ENCODE peak calls at places on chromosomes 13 and 19, in five cellular contexts. U is nephron progenitor cell; O is activated CD4-positive, alpha-beta T cell treated with anti-CD3 and anti-CD28 coated beads, Interleukin-2, amount 50 U/mL, for 1 hour; A is activated CD4-positive, alpha-beta memory T cell treated with anti-CD3 and anti-CD28 coated beads for 36 hours; R is neural progenitor cell. C is an unnamed sample.

GRCh38 chr19:38693380-38694223 is 46.2 kb downstream of the ACTN4 start:
- DNase-seq in R (peak; percentile 87), A (peak; percentile 51), U (peak; percentile 55), O (peak; percentile 33), C (peak; percentile 83)

GRCh38 chr13:111513766-111514611 is 193.5 kb downstream of the TEX29 start:
- DNase-seq in R (no peak), U (no peak), A (no peak), O (no peak), C (peak; percentile 43)

GRCh38 chr19:1790054-1790762 is 21.9 kb downstream of the ATP8B3 start:
- DNase-seq in U (no peak), O (no peak), R (no peak), A (no peak), C (peak; percentile 83)

GRCh38 chr19:17739121-17739875 is 12.0 kb upstream of the FCHO1 start:
- DNase-seq in A (no peak), R (no peak), U (peak; percentile 37), O (no peak), C (peak; percentile 77)

GRCh38 chr19:49875801-49876421 is 1.2 kb downstream of the AKT1S1 start:
- DNase-seq in O (peak; percentile 44), R (peak; percentile 83), A (peak; percentile 65), U (peak; percentile 75), C (peak; percentile 90)

GRCh38 chr19:29121684-29122083 is 91.3 kb downstream of the UQCRFS1 start:
- DNase-seq in R (peak; percentile 39), U (peak; percentile 50), A (no peak), O (no peak), C (peak; percentile 71)

GRCh38 chr19:51448011-51448744 is 10.1 kb downstream of the SIGLEC8 start:
- DNase-seq in O (no peak), A (peak; percentile 80), U (no peak), R (no peak), C (no peak)

GRCh38 chr13:113378825-113379224 is 14.9 kb upstream of the GRTP1 start:
- DNase-seq in U (no peak), O (no peak), R (no peak), A (no peak), C (no peak)

GRCh38 chr19:1064661-1065605 is 2.0 kb upstream of the ARHGAP45 start:
- DNase-seq in R (peak; percentile 87), U (peak; percentile 86), A (peak; percentile 80), O (peak; percentile 74), C (peak; percentile 93)

GRCh38 chr19:16581145-16581970 is 9.1 kb upstream of the SLC35E1 start:
- DNase-seq in O (no peak), R (no peak), A (no peak), U (no peak), C (no peak)

GRCh38 chr19:48627211-48627864 is 8.0 kb downstream of the SPHK2 start:
- DNase-seq in A (peak; percentile 54), U (no peak), R (no peak), O (no peak), C (peak; percentile 41)

GRCh38 chr19:1513492-1514294 is 874 bp upstream of the ADAMTSL5 start:
- DNase-seq in U (peak; percentile 35), O (peak; percentile 68), A (peak; percentile 81), R (peak; percentile 57), C (peak; percentile 93)

GRCh38 chr13:36764957-36765356 is 54.1 kb upstream of the RFXAP start:
- DNase-seq in O (no peak), A (no peak), R (no peak), U (no peak), C (no peak)

GRCh38 chr13:38824342-38824741 is 137.5 kb downstream of the FREM2 start:
- DNase-seq in A (peak; percentile 15), R (no peak), O (no peak), U (no peak), C (peak; percentile 16)

GRCh38 chr19:19026299-19026971 is 6.9 kb downstream of the SUGP2 start:
- DNase-seq in O (no peak), A (no peak), R (peak; percentile 7), U (no peak), C (peak; percentile 3)

GRCh38 chr19:28846094-28846812 is 366.7 kb downstream of the UQCRFS1 start:
- DNase-seq in U (no peak), A (no peak), R (no peak), O (no peak), C (no peak)

GRCh38 chr13:60019119-60019993 is 144.4 kb downstream of the DIAPH3 start:
- DNase-seq in R (no peak), O (no peak), A (no peak), U (no peak), C (no peak)

GRCh38 chr13:109654341-109655205 is 131.8 kb downstream of the IRS2 start:
- DNase-seq in R (no peak), O (no peak), A (no peak), U (no peak), C (no peak)

GRCh38 chr13:23898101-23898500 is 799 bp upstream of the C1QTNF9B start:
- DNase-seq in U (no peak), O (no peak), A (no peak), R (no peak), C (no peak)

GRCh38 chr19:19064811-19065745 is 1.3 kb downstream of the SLC25A42 start:
- DNase-seq in A (peak; percentile 59), U (peak; percentile 30), R (no peak), O (peak; percentile 5), C (peak; percentile 74)

GRCh38 chr13:64369121-64369520 is 2861.0 kb downstream of the PCDH9 start:
- DNase-seq in O (no peak), U (no peak), R (no peak), A (no peak), C (no peak)

GRCh38 chr19:9936151-9937000 is at the start of gene OLFM2:
- DNase-seq in R (peak; percentile 90), U (peak; percentile 86), O (no peak), A (no peak), C (peak; percentile 98)

GRCh38 chr13:52406629-52407028 is 657 bp upstream of the THSD1 start:
- DNase-seq in U (no peak), R (no peak), A (no peak), O (no peak), C (no peak)

GRCh38 chr13:29676941-29677452 is 81.5 kb upstream of the SLC7A1 start:
- DNase-seq in A (no peak), U (no peak), R (peak; percentile 7), O (no peak), C (no peak)

GRCh38 chr13:31431722-31432137 is 232.0 kb downstream of the B3GLCT start:
- DNase-seq in R (peak; percentile 67), U (peak; percentile 69), O (peak; percentile 42), A (peak; percentile 64), C (peak; percentile 35)

GRCh38 chr13:94433055-94433947 is 46.2 kb downstream of the DCT start:
- DNase-seq in A (peak; percentile 48), R (peak; percentile 31), O (no peak), U (no peak), C (peak; percentile 25)

GRCh38 chr19:18417250-18418033 is 1.8 kb upstream of the SSBP4 start:
- DNase-seq in R (peak; percentile 88), A (peak; percentile 61), O (no peak), U (peak; percentile 78), C (peak; percentile 97)

GRCh38 chr13:35699805-35700204 is 223.3 kb upstream of the MAB21L1 start:
- DNase-seq in A (no peak), O (no peak), U (no peak), R (no peak), C (no peak)

GRCh38 chr19:50046649-50047503 is 21.1 kb downstream of the ZNF473 start:
- DNase-seq in O (peak; percentile 69), A (peak; percentile 61), U (peak; percentile 30), R (no peak), C (peak; percentile 70)

GRCh38 chr13:39786091-39786490 is 130.6 kb downstream of the COG6 start:
- DNase-seq in R (peak; percentile 61), A (no peak), O (no peak), U (no peak), C (no peak)

GRCh38 chr19:23116802-23117571 is at the start of gene ZNF730:
- DNase-seq in U (peak; percentile 93), O (peak; percentile 2), R (peak; percentile 99), A (peak; percentile 59), C (peak; percentile 88)